ENCODE peak calls at places on chromosomes 5 and 9, in five cellular contexts. H is ELR; Z is T-cell; A is aorta; I is activated CD4-positive, alpha-beta T cell treated with anti-CD3 and anti-CD28 coated beads, Interleukin-2, amount 50 U/mL, for 1 hour. P is an unnamed sample.

GRCh38 chr5:150780180-150780692 is 1.7 kb downstream of the SMIM3 start:
- DNase-seq in A (no peak), I (no peak), H (peak), Z (no peak), P (no peak)

GRCh38 chr5:156367602-156368001 is 40.6 kb downstream of the SGCD start:
- DNase-seq in I (no peak), A (peak), H (no peak), Z (no peak), P (no peak)

GRCh38 chr5:104815212-104815611 is 1252.6 kb upstream of the NUDT12 start:
- DNase-seq in H (no peak), A (no peak), Z (no peak), I (no peak), P (no peak)

GRCh38 chr5:160905285-160905684 is 53.3 kb upstream of the ATP10B start:
- DNase-seq in A (no peak), I (no peak), H (no peak), Z (no peak), P (no peak)

GRCh38 chr5:140875085-140876065 is at the start of gene PCDHA12:
- DNase-seq in Z (no peak), A (no peak), H (no peak), I (no peak), P (no peak)

GRCh38 chr5:59460368-59461153 is 433.0 kb downstream of the PDE4D start:
- DNase-seq in I (no peak), H (no peak), A (no peak), Z (no peak), P (no peak)

GRCh38 chr5:175653763-175654162 is 4.1 kb upstream of the HRH2 start:
- DNase-seq in I (no peak), Z (no peak), A (no peak), H (no peak), P (peak)

GRCh38 chr9:90102292-90102901 is 497.6 kb downstream of the GADD45G start:
- DNase-seq in I (peak), A (peak), Z (peak), H (peak), P (peak)

GRCh38 chr9:93620881-93621820 is 44.8 kb downstream of the PHF2 start:
- DNase-seq in H (no peak), I (no peak), A (no peak), Z (no peak), P (peak)

GRCh38 chr5:112276996-112277395 is 142.1 kb downstream of the EPB41L4A start:
- DNase-seq in I (no peak), A (no peak), Z (no peak), H (no peak), P (no peak)

GRCh38 chr5:59001154-59001553 is 418.3 kb downstream of the RAB3C start:
- DNase-seq in Z (no peak), H (no peak), A (no peak), I (no peak), P (no peak)

GRCh38 chr9:133485531-133486260 is 6.8 kb upstream of the SLC2A6 start:
- DNase-seq in I (no peak), A (no peak), Z (no peak), H (no peak), P (peak)

GRCh38 chr9:114271556-114272510 is 51.1 kb upstream of the ORM1 start:
- DNase-seq in H (peak), Z (no peak), I (no peak), A (peak), P (peak)

GRCh38 chr9:5375091-5375490 is 35.4 kb upstream of the RLN1 start:
- DNase-seq in A (no peak), I (no peak), H (no peak), Z (no peak), P (no peak)

GRCh38 chr5:43400082-43400481 is 12.1 kb downstream of the CCL28 start:
- DNase-seq in A (no peak), H (peak), I (no peak), Z (no peak), P (no peak)

GRCh38 chr9:35114921-35115341 is 731 bp downstream of the ATOSB start:
- DNase-seq in Z (peak), A (peak), I (no peak), H (peak), P (peak)

GRCh38 chr5:150497274-150497988 is 10.5 kb upstream of the NDST1 start:
- DNase-seq in Z (no peak), I (no peak), A (peak), H (peak), P (peak)

GRCh38 chr9:130990362-130991226 is 18.4 kb upstream of the LAMC3 start:
- DNase-seq in Z (no peak), A (no peak), H (no peak), I (no peak), P (no peak)

GRCh38 chr9:112377684-112378344 is 2.1 kb upstream of the HSDL2 start:
- DNase-seq in Z (no peak), A (no peak), I (no peak), H (no peak), P (no peak)

GRCh38 chr9:137366891-137367381 is 56.0 kb downstream of the EXD3 start:
- DNase-seq in H (no peak), I (no peak), A (no peak), Z (no peak), P (no peak)

GRCh38 chr9:14652729-14653377 is 40.4 kb downstream of the ZDHHC21 start:
- DNase-seq in H (peak), I (no peak), A (no peak), Z (no peak), P (no peak)

GRCh38 chr5:143638654-143639053 is 173.3 kb upstream of the HMHB1 start:
- DNase-seq in I (no peak), H (no peak), Z (no peak), A (no peak), P (no peak)

GRCh38 chr9:112203536-112203935 is 28.4 kb upstream of the SUSD1 start:
- DNase-seq in I (no peak), A (no peak), Z (no peak), H (peak), P (no peak)

GRCh38 chr5:68757813-68758212 is 336.0 kb upstream of the SLC30A5 start:
- DNase-seq in H (no peak), A (no peak), Z (no peak), I (no peak), P (no peak)

GRCh38 chr5:176548967-176549444 is at the start of gene CDHR2:
- DNase-seq in A (no peak), Z (no peak), I (no peak), H (no peak), P (no peak)